ENCODE peak calls at places on chromosomes 2 and 18, in six cellular contexts. One of them, this sample, is unnamed.

GRCh38 chr2:60861736-60862135 is 19.6 kb upstream of the REL start:
- DNase-seq in lung: peak; percentile 72
- DNase-seq in transverse colon: no peak
- DNase-seq in heart left ventricle: no peak
- DNase-seq in ascending aorta: no peak
- DNase-seq in cardiac muscle cell: no peak
- DNase-seq in this sample: no peak

GRCh38 chr2:159362816-159363251 is 76.3 kb upstream of the WDSUB1 start:
- DNase-seq in cardiac muscle cell: peak; percentile 74
- DNase-seq in heart left ventricle: no peak
- DNase-seq in transverse colon: no peak
- DNase-seq in lung: no peak
- DNase-seq in ascending aorta: no peak
- DNase-seq in this sample: peak; percentile 6

GRCh38 chr2:150165988-150166965 is 321.2 kb downstream of the RND3 start:
- DNase-seq in lung: peak; percentile 39
- DNase-seq in transverse colon: no peak
- DNase-seq in ascending aorta: no peak
- DNase-seq in cardiac muscle cell: no peak
- DNase-seq in heart left ventricle: no peak
- DNase-seq in this sample: peak; percentile 70

GRCh38 chr2:42906557-42907380 is 114.4 kb upstream of the HAAO start:
- DNase-seq in heart left ventricle: peak; percentile 55
- DNase-seq in ascending aorta: no peak
- DNase-seq in transverse colon: peak; percentile 55
- DNase-seq in cardiac muscle cell: peak; percentile 56
- DNase-seq in lung: no peak
- DNase-seq in this sample: peak; percentile 68

GRCh38 chr2:84302513-84303412 is 156.3 kb downstream of the SUCLG1 start:
- DNase-seq in heart left ventricle: peak; percentile 8
- DNase-seq in cardiac muscle cell: peak; percentile 60
- DNase-seq in lung: peak; percentile 34
- DNase-seq in ascending aorta: no peak
- DNase-seq in transverse colon: peak; percentile 58
- DNase-seq in this sample: peak; percentile 42

GRCh38 chr2:65061910-65062339 is 5.7 kb downstream of the CEP68 start:
- DNase-seq in ascending aorta: no peak
- DNase-seq in cardiac muscle cell: no peak
- DNase-seq in heart left ventricle: no peak
- DNase-seq in lung: no peak
- DNase-seq in transverse colon: no peak
- DNase-seq in this sample: no peak

GRCh38 chr2:190893157-190893556 is 12.5 kb downstream of the GLS start:
- DNase-seq in cardiac muscle cell: no peak
- DNase-seq in lung: no peak
- DNase-seq in heart left ventricle: no peak
- DNase-seq in transverse colon: no peak
- DNase-seq in ascending aorta: no peak
- DNase-seq in this sample: no peak

GRCh38 chr2:38528008-38528442 is 74.7 kb downstream of the HNRNPLL start:
- DNase-seq in lung: no peak
- DNase-seq in heart left ventricle: peak; percentile 27
- DNase-seq in cardiac muscle cell: peak; percentile 64
- DNase-seq in ascending aorta: no peak
- DNase-seq in transverse colon: no peak
- DNase-seq in this sample: peak; percentile 45

GRCh38 chr2:74935883-74936483 is 22.5 kb upstream of the POLE4 start:
- DNase-seq in ascending aorta: no peak
- DNase-seq in heart left ventricle: no peak
- DNase-seq in cardiac muscle cell: no peak
- DNase-seq in transverse colon: no peak
- DNase-seq in lung: no peak
- DNase-seq in this sample: no peak

GRCh38 chr2:98350411-98350810 is 4.2 kb downstream of the CNGA3 start:
- DNase-seq in lung: no peak
- DNase-seq in transverse colon: no peak
- DNase-seq in heart left ventricle: no peak
- DNase-seq in ascending aorta: no peak
- DNase-seq in cardiac muscle cell: no peak
- DNase-seq in this sample: no peak

GRCh38 chr2:188444106-188444835 is 152.6 kb downstream of the GULP1 start:
- DNase-seq in cardiac muscle cell: peak; percentile 16
- DNase-seq in ascending aorta: no peak
- DNase-seq in lung: no peak
- DNase-seq in heart left ventricle: no peak
- DNase-seq in transverse colon: no peak
- DNase-seq in this sample: peak; percentile 12

GRCh38 chr2:224171226-224171625 is 132.1 kb upstream of the SERPINE2 start:
- DNase-seq in heart left ventricle: no peak
- DNase-seq in ascending aorta: no peak
- DNase-seq in cardiac muscle cell: no peak
- DNase-seq in lung: no peak
- DNase-seq in transverse colon: peak; percentile 41
- DNase-seq in this sample: no peak

GRCh38 chr2:134080759-134081158 is 173.1 kb upstream of the MGAT5 start:
- DNase-seq in cardiac muscle cell: no peak
- DNase-seq in ascending aorta: no peak
- DNase-seq in lung: no peak
- DNase-seq in transverse colon: no peak
- DNase-seq in heart left ventricle: no peak
- DNase-seq in this sample: peak; percentile 11

GRCh38 chr18:51009071-51009470 is 20.9 kb upstream of the SMAD4 start:
- DNase-seq in cardiac muscle cell: no peak
- DNase-seq in lung: peak; percentile 62
- DNase-seq in heart left ventricle: no peak
- DNase-seq in ascending aorta: no peak
- DNase-seq in transverse colon: no peak
- DNase-seq in this sample: no peak

GRCh38 chr2:182573553-182573952 is 142.5 kb upstream of the DNAJC10 start:
- DNase-seq in transverse colon: no peak
- DNase-seq in heart left ventricle: no peak
- DNase-seq in cardiac muscle cell: no peak
- DNase-seq in ascending aorta: no peak
- DNase-seq in lung: no peak
- DNase-seq in this sample: no peak

GRCh38 chr2:143261986-143262784 is 133.0 kb downstream of the ARHGAP15 start:
- DNase-seq in ascending aorta: no peak
- DNase-seq in transverse colon: peak; percentile 14
- DNase-seq in lung: peak; percentile 35
- DNase-seq in cardiac muscle cell: no peak
- DNase-seq in heart left ventricle: no peak
- DNase-seq in this sample: no peak

GRCh38 chr2:127649100-127649611 is 3.2 kb downstream of the GPR17 start:
- DNase-seq in lung: no peak
- DNase-seq in cardiac muscle cell: no peak
- DNase-seq in heart left ventricle: peak; percentile 49
- DNase-seq in ascending aorta: no peak
- DNase-seq in transverse colon: no peak
- DNase-seq in this sample: no peak

GRCh38 chr2:191866195-191866594 is 19.3 kb upstream of the CAVIN2 start:
- DNase-seq in lung: no peak
- DNase-seq in heart left ventricle: no peak
- DNase-seq in ascending aorta: no peak
- DNase-seq in cardiac muscle cell: no peak
- DNase-seq in transverse colon: no peak
- DNase-seq in this sample: no peak

GRCh38 chr2:212451786-212452200 is 86.8 kb downstream of the ERBB4 start:
- DNase-seq in ascending aorta: no peak
- DNase-seq in transverse colon: no peak
- DNase-seq in cardiac muscle cell: peak; percentile 2
- DNase-seq in lung: no peak
- DNase-seq in heart left ventricle: no peak
- DNase-seq in this sample: peak; percentile 3

GRCh38 chr2:100628506-100628905 is 65.7 kb downstream of the PDCL3 start:
- DNase-seq in heart left ventricle: no peak
- DNase-seq in cardiac muscle cell: no peak
- DNase-seq in transverse colon: no peak
- DNase-seq in ascending aorta: no peak
- DNase-seq in lung: no peak
- DNase-seq in this sample: no peak

GRCh38 chr2:22011048-22011447 is 887.3 kb downstream of the TDRD15 start:
- DNase-seq in lung: no peak
- DNase-seq in cardiac muscle cell: no peak
- DNase-seq in transverse colon: no peak
- DNase-seq in ascending aorta: no peak
- DNase-seq in heart left ventricle: no peak
- DNase-seq in this sample: no peak

DNA sequence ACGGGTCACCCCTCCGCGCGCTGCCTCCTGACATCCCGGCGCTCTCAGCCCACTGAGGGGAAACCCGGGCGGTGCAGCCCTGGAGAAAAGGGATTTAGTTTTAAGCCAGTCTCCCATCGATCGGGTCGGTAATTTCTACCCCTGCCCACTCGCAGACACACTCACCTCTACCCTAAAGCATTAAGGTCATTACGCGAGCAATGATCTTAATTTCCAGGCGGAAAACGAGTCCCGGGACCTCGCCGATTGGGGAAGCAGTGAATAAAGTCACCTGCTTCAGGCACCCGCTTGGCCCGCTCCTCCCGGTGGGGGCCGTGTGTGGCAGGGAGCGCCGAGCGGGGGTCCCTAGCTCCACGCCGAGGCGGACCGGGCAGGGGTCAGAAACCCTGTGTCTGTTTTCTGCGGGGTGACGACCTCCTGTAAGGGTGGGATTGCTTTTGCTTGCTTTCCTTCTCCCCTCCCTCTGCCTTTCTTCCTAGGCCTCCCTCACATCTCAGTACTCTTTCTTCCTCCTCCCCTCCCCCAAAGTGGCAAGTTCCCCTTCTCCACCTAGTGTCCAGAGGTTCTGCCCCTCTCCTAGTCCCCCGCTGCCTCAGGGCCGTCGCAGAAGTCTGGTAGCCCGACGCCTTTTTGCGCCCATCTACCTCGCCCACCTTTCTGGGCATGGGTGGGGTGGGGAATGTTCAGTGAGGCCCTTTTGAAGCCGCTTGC is 142.6 kb downstream of the MEIS1 start:
- DNase-seq in lung: no peak
- DNase-seq in ascending aorta: no peak
- DNase-seq in cardiac muscle cell: no peak
- DNase-seq in heart left ventricle: no peak
- DNase-seq in transverse colon: no peak
- DNase-seq in this sample: peak; percentile 60
- H3K4me3 ChIP-seq in lung: no peak overlapping the region
- H3K4me3 ChIP-seq in ascending aorta: peak overlapping the region; percentile 86
- H3K4me3 ChIP-seq in cardiac muscle cell: peak overlapping the region; percentile 78
- H3K4me3 ChIP-seq in heart left ventricle: peak overlapping the region; percentile 66
- H3K4me3 ChIP-seq in transverse colon: peak overlapping the region; percentile 38
- H3K4me3 ChIP-seq in this sample: peak overlapping the region; percentile 66

GRCh38 chr18:77749189-77749588 is 499.5 kb downstream of the GALR1 start:
- DNase-seq in ascending aorta: no peak
- DNase-seq in heart left ventricle: no peak
- DNase-seq in cardiac muscle cell: no peak
- DNase-seq in transverse colon: no peak
- DNase-seq in lung: no peak
- DNase-seq in this sample: no peak
- TF ChIP-seq CTCF in ascending aorta: peak; percentile 7
- TF ChIP-seq CTCF in heart left ventricle: peak; percentile 55
- TF ChIP-seq CTCF in cardiac muscle cell: no peak
- TF ChIP-seq CTCF in transverse colon: no peak
- TF ChIP-seq CTCF in lung: no peak
- TF ChIP-seq CTCF in this sample: no peak

GRCh38 chr2:157839162-157839801 is 36.8 kb downstream of the ACVR1 start:
- DNase-seq in lung: no peak
- DNase-seq in heart left ventricle: no peak
- DNase-seq in ascending aorta: no peak
- DNase-seq in cardiac muscle cell: peak; percentile 60
- DNase-seq in transverse colon: no peak
- DNase-seq in this sample: peak; percentile 69
- H3K4me3 ChIP-seq in lung: no peak overlapping the region
- H3K4me3 ChIP-seq in heart left ventricle: no peak overlapping the region
- H3K4me3 ChIP-seq in ascending aorta: no peak overlapping the region
- H3K4me3 ChIP-seq in cardiac muscle cell: no peak overlapping the region
- H3K4me3 ChIP-seq in transverse colon: no peak overlapping the region
- H3K4me3 ChIP-seq in this sample: no peak overlapping the region

DNA sequence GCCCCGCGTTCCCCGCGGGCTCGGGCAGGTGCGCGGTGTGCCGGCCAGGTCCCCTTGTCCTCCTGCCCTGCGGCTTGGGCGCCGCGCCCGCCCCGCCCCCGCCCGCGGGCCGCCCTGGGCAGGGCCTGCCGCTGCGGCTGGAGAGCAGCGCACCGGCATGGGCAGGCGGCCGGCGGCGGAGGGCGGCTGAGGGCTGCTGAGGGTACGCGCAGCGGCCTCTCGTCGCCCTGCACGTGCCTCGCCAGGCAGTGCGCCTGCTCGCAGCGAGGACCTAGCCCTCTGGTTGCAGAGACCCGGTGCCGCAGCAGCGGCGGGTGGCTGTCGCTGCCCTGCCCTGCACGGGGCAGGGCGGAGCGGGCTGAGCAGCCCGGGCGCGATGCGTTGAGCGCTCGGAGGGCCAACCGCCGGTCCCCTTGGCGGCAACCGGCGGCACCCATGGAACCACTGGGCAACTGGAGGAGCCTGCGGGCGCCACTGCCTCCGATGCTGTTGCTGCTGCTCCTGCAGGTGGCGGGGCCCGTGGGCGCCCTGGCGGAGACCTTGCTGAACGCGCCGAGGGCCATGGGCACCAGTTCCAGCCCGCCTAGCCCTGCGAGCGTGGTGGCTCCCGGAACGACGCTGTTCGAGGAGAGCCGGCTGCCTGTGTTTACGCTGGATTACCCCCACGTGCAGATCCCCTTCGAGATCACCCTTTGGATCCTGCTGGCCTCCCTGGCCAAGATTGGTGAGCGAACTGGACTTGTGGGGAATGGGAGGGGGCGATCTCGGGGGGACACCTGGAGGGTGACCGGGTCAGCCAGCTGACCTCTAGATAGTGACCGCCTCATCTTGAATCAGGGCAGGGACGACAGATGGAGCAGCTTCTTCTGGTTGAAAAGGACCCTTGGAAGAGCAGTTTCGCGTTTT is at the start of gene SLC9A2:
- DNase-seq in heart left ventricle: no peak
- DNase-seq in ascending aorta: no peak
- DNase-seq in cardiac muscle cell: peak; percentile 5
- DNase-seq in transverse colon: peak; percentile 59
- DNase-seq in lung: peak; percentile 29
- DNase-seq in this sample: no peak
- TF ChIP-seq CTCF in heart left ventricle: no peak
- TF ChIP-seq CTCF in ascending aorta: no peak
- TF ChIP-seq CTCF in cardiac muscle cell: no peak
- TF ChIP-seq CTCF in transverse colon: peak; percentile 26
- TF ChIP-seq CTCF in lung: no peak
- TF ChIP-seq CTCF in this sample: no peak

This sample was measured in fibroblast of villous mesenchyme.